ENCODE peak calls at places on chromosomes 7 and 10, in seven cellular contexts. One of them, this sample, is unnamed.

GRCh38 chr7:92614586-92615237 is 24.5 kb upstream of the FAM133B start:
- DNase-seq in activated T-cell treated with anti-CD3 and anti-CD28 coated beads, Interleukin-2, amount 50 U/mL, for 48 hours: no peak
- DNase-seq in CD4-positive, alpha-beta memory T cell: no peak
- DNase-seq in cardiac fibroblast: peak
- DNase-seq in NCI-H1417: peak
- DNase-seq in activated CD8-positive, alpha-beta memory T cell treated with anti-CD3 and anti-CD28 coated beads for 24 hours: no peak
- DNase-seq in endodermal cell: no peak
- DNase-seq in this sample: no peak

GRCh38 chr7:77799078-77799964 is 748 bp downstream of the PHTF2 start:
- DNase-seq in NCI-H1417: peak
- DNase-seq in cardiac fibroblast: peak
- DNase-seq in activated T-cell treated with anti-CD3 and anti-CD28 coated beads, Interleukin-2, amount 50 U/mL, for 48 hours: peak
- DNase-seq in endodermal cell: peak
- DNase-seq in activated CD8-positive, alpha-beta memory T cell treated with anti-CD3 and anti-CD28 coated beads for 24 hours: peak
- DNase-seq in CD4-positive, alpha-beta memory T cell: peak
- DNase-seq in this sample: peak

GRCh38 chr10:3848005-3848767 is 63.2 kb upstream of the KLF6 start:
- DNase-seq in activated T-cell treated with anti-CD3 and anti-CD28 coated beads, Interleukin-2, amount 50 U/mL, for 48 hours: no peak
- DNase-seq in NCI-H1417: no peak
- DNase-seq in cardiac fibroblast: peak
- DNase-seq in activated CD8-positive, alpha-beta memory T cell treated with anti-CD3 and anti-CD28 coated beads for 24 hours: no peak
- DNase-seq in endodermal cell: no peak
- DNase-seq in CD4-positive, alpha-beta memory T cell: no peak
- DNase-seq in this sample: no peak

GRCh38 chr10:110852255-110852896 is 19.4 kb upstream of the PDCD4 start:
- DNase-seq in CD4-positive, alpha-beta memory T cell: no peak
- DNase-seq in activated CD8-positive, alpha-beta memory T cell treated with anti-CD3 and anti-CD28 coated beads for 24 hours: peak
- DNase-seq in activated T-cell treated with anti-CD3 and anti-CD28 coated beads, Interleukin-2, amount 50 U/mL, for 48 hours: no peak
- DNase-seq in NCI-H1417: no peak
- DNase-seq in endodermal cell: peak
- DNase-seq in cardiac fibroblast: no peak
- DNase-seq in this sample: no peak

GRCh38 chr10:105857284-105858264 is 1216.5 kb downstream of the SORCS3 start:
- DNase-seq in NCI-H1417: no peak
- DNase-seq in cardiac fibroblast: no peak
- DNase-seq in CD4-positive, alpha-beta memory T cell: no peak
- DNase-seq in activated CD8-positive, alpha-beta memory T cell treated with anti-CD3 and anti-CD28 coated beads for 24 hours: no peak
- DNase-seq in activated T-cell treated with anti-CD3 and anti-CD28 coated beads, Interleukin-2, amount 50 U/mL, for 48 hours: no peak
- DNase-seq in endodermal cell: no peak
- DNase-seq in this sample: no peak

GRCh38 chr10:122042836-122043235 is 53.9 kb downstream of the TACC2 start:
- DNase-seq in cardiac fibroblast: no peak
- DNase-seq in activated CD8-positive, alpha-beta memory T cell treated with anti-CD3 and anti-CD28 coated beads for 24 hours: no peak
- DNase-seq in activated T-cell treated with anti-CD3 and anti-CD28 coated beads, Interleukin-2, amount 50 U/mL, for 48 hours: no peak
- DNase-seq in CD4-positive, alpha-beta memory T cell: no peak
- DNase-seq in NCI-H1417: no peak
- DNase-seq in endodermal cell: no peak
- DNase-seq in this sample: no peak

GRCh38 chr7:108246227-108246837 is 116.2 kb upstream of the LAMB4 start:
- DNase-seq in CD4-positive, alpha-beta memory T cell: no peak
- DNase-seq in activated CD8-positive, alpha-beta memory T cell treated with anti-CD3 and anti-CD28 coated beads for 24 hours: no peak
- DNase-seq in cardiac fibroblast: peak
- DNase-seq in NCI-H1417: no peak
- DNase-seq in activated T-cell treated with anti-CD3 and anti-CD28 coated beads, Interleukin-2, amount 50 U/mL, for 48 hours: no peak
- DNase-seq in endodermal cell: peak
- DNase-seq in this sample: no peak

GRCh38 chr7:47310020-47310419 is 271.9 kb downstream of the TNS3 start:
- DNase-seq in endodermal cell: no peak
- DNase-seq in activated T-cell treated with anti-CD3 and anti-CD28 coated beads, Interleukin-2, amount 50 U/mL, for 48 hours: no peak
- DNase-seq in CD4-positive, alpha-beta memory T cell: no peak
- DNase-seq in activated CD8-positive, alpha-beta memory T cell treated with anti-CD3 and anti-CD28 coated beads for 24 hours: no peak
- DNase-seq in cardiac fibroblast: no peak
- DNase-seq in NCI-H1417: no peak
- DNase-seq in this sample: no peak

GRCh38 chr10:62540389-62540788 is 166.2 kb downstream of the ZNF365 start:
- DNase-seq in activated CD8-positive, alpha-beta memory T cell treated with anti-CD3 and anti-CD28 coated beads for 24 hours: no peak
- DNase-seq in CD4-positive, alpha-beta memory T cell: no peak
- DNase-seq in activated T-cell treated with anti-CD3 and anti-CD28 coated beads, Interleukin-2, amount 50 U/mL, for 48 hours: no peak
- DNase-seq in cardiac fibroblast: peak
- DNase-seq in NCI-H1417: no peak
- DNase-seq in endodermal cell: no peak
- DNase-seq in this sample: peak

GRCh38 chr10:28008054-28008453 is 9.2 kb upstream of the ODAD2 start:
- DNase-seq in endodermal cell: no peak
- DNase-seq in CD4-positive, alpha-beta memory T cell: no peak
- DNase-seq in cardiac fibroblast: no peak
- DNase-seq in NCI-H1417: no peak
- DNase-seq in activated CD8-positive, alpha-beta memory T cell treated with anti-CD3 and anti-CD28 coated beads for 24 hours: no peak
- DNase-seq in activated T-cell treated with anti-CD3 and anti-CD28 coated beads, Interleukin-2, amount 50 U/mL, for 48 hours: no peak
- DNase-seq in this sample: no peak